ENCODE peak calls at places on chromosome 22, in ten cellular contexts. P is activated effector memory CD4-positive, alpha-beta T cell treated with Interleukin-2 at 50 U/mL for 16 hours; K is EL; G is coronary artery; Q is progenitor cell of endocrine pancreas; Z is AG08395; J is BE2C; B is kidney; R is psoas muscle; S is neural progenitor cell. V is an unnamed sample.

GRCh38 chr22:46655861-46656608 is 35.8 kb downstream of the GRAMD4 start:
- DNase-seq in P (no peak), K (no peak), G (no peak), Q (no peak), Z (no peak), J (no peak), B (no peak), R (no peak), S (no peak), V (no peak)

GRCh38 chr22:24134090-24134846 is 47.0 kb upstream of the SUSD2 start:
- DNase-seq in P (no peak), K (no peak), G (no peak), Q (no peak), Z (no peak), J (peak; percentile 30), B (no peak), R (no peak), S (peak; percentile 23), V (no peak)

GRCh38 chr22:47195156-47195675 is 432.8 kb downstream of the TBC1D22A start:
- DNase-seq in P (no peak), K (no peak), G (no peak), Q (no peak), Z (no peak), J (no peak), B (peak; percentile 45), R (no peak), S (no peak), V (no peak)

GRCh38 chr22:19430890-19431541 is 517 bp downstream of the HIRA start:
- DNase-seq in P (no peak), K (peak; percentile 50), G (no peak), Q (peak; percentile 30), Z (no peak), J (peak; percentile 30), B (peak; percentile 85), R (peak; percentile 71), S (peak; percentile 72), V (no peak)

GRCh38 chr22:17501679-17502285 is 61.5 kb upstream of the SLC25A18 start:
- DNase-seq in P (no peak), K (peak; percentile 60), G (no peak), Q (no peak), Z (peak; percentile 61), J (peak; percentile 22), B (no peak), R (no peak), S (peak; percentile 67), V (peak; percentile 52)

GRCh38 chr22:22463855-22464540 is 44.5 kb downstream of the ZNF280B start:
- DNase-seq in P (peak; percentile 4), K (peak; percentile 58), G (no peak), Q (peak; percentile 58), Z (peak; percentile 63), J (peak; percentile 65), B (no peak), R (no peak), S (peak; percentile 88), V (peak; percentile 59)

GRCh38 chr22:49063040-49063329 is 764.7 kb downstream of the BRD1 start:
- DNase-seq in P (no peak), K (no peak), G (no peak), Q (no peak), Z (no peak), J (no peak), B (no peak), R (peak; percentile 20), S (no peak), V (peak; percentile 47)

GRCh38 chr22:29717789-29718188 is 2.0 kb upstream of the CABP7 start:
- DNase-seq in P (no peak), K (no peak), G (no peak), Q (no peak), Z (no peak), J (no peak), B (no peak), R (no peak), S (no peak), V (peak; percentile 80)

GRCh38 chr22:20997536-20998257 is 4.2 kb downstream of the THAP7 start:
- DNase-seq in P (no peak), K (no peak), G (no peak), Q (no peak), Z (no peak), J (no peak), B (peak; percentile 65), R (no peak), S (no peak), V (no peak)

GRCh38 chr22:50524664-50525103 is 714 bp downstream of the SCO2 start:
- DNase-seq in P (no peak), K (no peak), G (no peak), Q (no peak), Z (no peak), J (no peak), B (no peak), R (no peak), S (no peak), V (no peak)

GRCh38 chr22:30202531-30203006 is 44.0 kb downstream of the LIF start:
- DNase-seq in P (no peak), K (no peak), G (no peak), Q (no peak), Z (peak; percentile 33), J (no peak), B (no peak), R (no peak), S (peak; percentile 45), V (no peak)

GRCh38 chr22:37563153-37564081 is 3.1 kb downstream of the CDC42EP1 start:
- DNase-seq in P (no peak), K (peak; percentile 98), G (peak; percentile 92), Q (no peak), Z (peak; percentile 96), J (no peak), B (peak; percentile 89), R (peak; percentile 81), S (no peak), V (no peak)

GRCh38 chr22:50665738-50666137 is 6.9 kb upstream of the SHANK3 start:
- DNase-seq in P (no peak), K (no peak), G (no peak), Q (no peak), Z (no peak), J (no peak), B (no peak), R (no peak), S (no peak), V (no peak)

GRCh38 chr22:40213478-40213877 is 35.8 kb downstream of the TNRC6B start:
- DNase-seq in P (no peak), K (no peak), G (peak; percentile 17), Q (no peak), Z (no peak), J (peak; percentile 23), B (no peak), R (no peak), S (no peak), V (peak; percentile 8)

GRCh38 chr22:44615146-44615545 is 86.9 kb upstream of the PRR5 start:
- DNase-seq in P (no peak), K (no peak), G (no peak), Q (no peak), Z (no peak), J (no peak), B (peak; percentile 59), R (peak; percentile 13), S (no peak), V (no peak)

GRCh38 chr22:43155789-43156188 is 4.4 kb downstream of the TSPO start:
- DNase-seq in P (no peak), K (no peak), G (no peak), Q (no peak), Z (no peak), J (peak; percentile 44), B (peak; percentile 72), R (no peak), S (no peak), V (no peak)

GRCh38 chr22:49369726-49370717 is 457.7 kb downstream of the BRD1 start:
- DNase-seq in P (no peak), K (no peak), G (peak; percentile 47), Q (peak; percentile 5), Z (no peak), J (no peak), B (peak; percentile 66), R (no peak), S (no peak), V (no peak)

GRCh38 chr22:31629741-31630184 is 32.3 kb downstream of the PISD start:
- DNase-seq in P (no peak), K (no peak), G (no peak), Q (no peak), Z (no peak), J (no peak), B (no peak), R (no peak), S (no peak), V (no peak)

V was measured in NCI-H345.